ENCODE peak calls at places on chromosomes 1 and 21, in four cellular contexts. One of them, this sample, is unnamed.

GRCh38 chr21:43024737-43025136 is 50.4 kb downstream of the PKNOX1 start:
- DNase-seq in effector memory CD4-positive, alpha-beta T cell: no peak
- DNase-seq in activated T-helper 1 cell treated with anti-CD3 and anti-CD28 coated beads, Interleukin-2, amount 50 U/mL, for 16 hours: no peak
- DNase-seq in cardiac septum: no peak
- DNase-seq in this sample: no peak

GRCh38 chr1:201792534-201793305 is 36.2 kb upstream of the IPO9 start:
- DNase-seq in effector memory CD4-positive, alpha-beta T cell: peak; percentile 26
- DNase-seq in activated T-helper 1 cell treated with anti-CD3 and anti-CD28 coated beads, Interleukin-2, amount 50 U/mL, for 16 hours: peak; percentile 9
- DNase-seq in cardiac septum: peak; percentile 83
- DNase-seq in this sample: peak; percentile 51

GRCh38 chr1:89993541-89993940 is 1.4 kb upstream of the ZNF326 start:
- DNase-seq in effector memory CD4-positive, alpha-beta T cell: no peak
- DNase-seq in activated T-helper 1 cell treated with anti-CD3 and anti-CD28 coated beads, Interleukin-2, amount 50 U/mL, for 16 hours: no peak
- DNase-seq in cardiac septum: no peak
- DNase-seq in this sample: no peak

GRCh38 chr1:220685879-220686278 is 4.3 kb upstream of the C1orf115 start:
- DNase-seq in effector memory CD4-positive, alpha-beta T cell: no peak
- DNase-seq in activated T-helper 1 cell treated with anti-CD3 and anti-CD28 coated beads, Interleukin-2, amount 50 U/mL, for 16 hours: no peak
- DNase-seq in cardiac septum: no peak
- DNase-seq in this sample: no peak

GRCh38 chr1:11857164-11857853 is 1.4 kb downstream of the NPPB start:
- DNase-seq in effector memory CD4-positive, alpha-beta T cell: no peak
- DNase-seq in activated T-helper 1 cell treated with anti-CD3 and anti-CD28 coated beads, Interleukin-2, amount 50 U/mL, for 16 hours: no peak
- DNase-seq in cardiac septum: no peak
- DNase-seq in this sample: no peak

GRCh38 chr1:27392096-27392777 is at the start of gene GPR3:
- DNase-seq in effector memory CD4-positive, alpha-beta T cell: peak; percentile 93
- DNase-seq in activated T-helper 1 cell treated with anti-CD3 and anti-CD28 coated beads, Interleukin-2, amount 50 U/mL, for 16 hours: peak; percentile 91
- DNase-seq in cardiac septum: peak; percentile 94
- DNase-seq in this sample: peak; percentile 93

GRCh38 chr1:145926706-145927072 is 595 bp downstream of the RBM8A start:
- DNase-seq in effector memory CD4-positive, alpha-beta T cell: no peak
- DNase-seq in activated T-helper 1 cell treated with anti-CD3 and anti-CD28 coated beads, Interleukin-2, amount 50 U/mL, for 16 hours: no peak
- DNase-seq in cardiac septum: no peak
- DNase-seq in this sample: peak; percentile 38

GRCh38 chr1:212973899-212974298 is 23.6 kb downstream of the VASH2 start:
- DNase-seq in effector memory CD4-positive, alpha-beta T cell: no peak
- DNase-seq in activated T-helper 1 cell treated with anti-CD3 and anti-CD28 coated beads, Interleukin-2, amount 50 U/mL, for 16 hours: no peak
- DNase-seq in cardiac septum: no peak
- DNase-seq in this sample: no peak

GRCh38 chr1:81158592-81158991 is 642.1 kb upstream of the ADGRL2 start:
- DNase-seq in effector memory CD4-positive, alpha-beta T cell: no peak
- DNase-seq in activated T-helper 1 cell treated with anti-CD3 and anti-CD28 coated beads, Interleukin-2, amount 50 U/mL, for 16 hours: no peak
- DNase-seq in cardiac septum: no peak
- DNase-seq in this sample: no peak

GRCh38 chr1:33375316-33375715 is 54.4 kb upstream of the A3GALT2 start:
- DNase-seq in effector memory CD4-positive, alpha-beta T cell: no peak
- DNase-seq in activated T-helper 1 cell treated with anti-CD3 and anti-CD28 coated beads, Interleukin-2, amount 50 U/mL, for 16 hours: no peak
- DNase-seq in cardiac septum: no peak
- DNase-seq in this sample: no peak

GRCh38 chr1:193909406-193909805 is 723.0 kb upstream of the B3GALT2 start:
- DNase-seq in effector memory CD4-positive, alpha-beta T cell: no peak
- DNase-seq in activated T-helper 1 cell treated with anti-CD3 and anti-CD28 coated beads, Interleukin-2, amount 50 U/mL, for 16 hours: no peak
- DNase-seq in cardiac septum: no peak
- DNase-seq in this sample: no peak

GRCh38 chr1:227889047-227889862 is 58.5 kb downstream of the WNT9A start:
- DNase-seq in effector memory CD4-positive, alpha-beta T cell: no peak
- DNase-seq in activated T-helper 1 cell treated with anti-CD3 and anti-CD28 coated beads, Interleukin-2, amount 50 U/mL, for 16 hours: no peak
- DNase-seq in cardiac septum: peak; percentile 63
- DNase-seq in this sample: no peak

GRCh38 chr1:10818262-10819197 is 22.1 kb upstream of the CASZ1 start:
- DNase-seq in effector memory CD4-positive, alpha-beta T cell: no peak
- DNase-seq in activated T-helper 1 cell treated with anti-CD3 and anti-CD28 coated beads, Interleukin-2, amount 50 U/mL, for 16 hours: no peak
- DNase-seq in cardiac septum: no peak
- DNase-seq in this sample: no peak

GRCh38 chr1:94063379-94063778 is 57.6 kb downstream of the ABCA4 start:
- DNase-seq in effector memory CD4-positive, alpha-beta T cell: no peak
- DNase-seq in activated T-helper 1 cell treated with anti-CD3 and anti-CD28 coated beads, Interleukin-2, amount 50 U/mL, for 16 hours: no peak
- DNase-seq in cardiac septum: no peak
- DNase-seq in this sample: no peak

GRCh38 chr1:243269461-243269801 is 13.6 kb downstream of the SDCCAG8 start:
- DNase-seq in effector memory CD4-positive, alpha-beta T cell: no peak
- DNase-seq in activated T-helper 1 cell treated with anti-CD3 and anti-CD28 coated beads, Interleukin-2, amount 50 U/mL, for 16 hours: no peak
- DNase-seq in cardiac septum: no peak
- DNase-seq in this sample: no peak

GRCh38 chr1:53618218-53619087 is 120.5 kb downstream of the GLIS1 start:
- DNase-seq in effector memory CD4-positive, alpha-beta T cell: no peak
- DNase-seq in activated T-helper 1 cell treated with anti-CD3 and anti-CD28 coated beads, Interleukin-2, amount 50 U/mL, for 16 hours: no peak
- DNase-seq in cardiac septum: peak; percentile 12
- DNase-seq in this sample: no peak

GRCh38 chr1:101152633-101153032 is 84.2 kb upstream of the S1PR1 start:
- DNase-seq in effector memory CD4-positive, alpha-beta T cell: no peak
- DNase-seq in activated T-helper 1 cell treated with anti-CD3 and anti-CD28 coated beads, Interleukin-2, amount 50 U/mL, for 16 hours: no peak
- DNase-seq in cardiac septum: no peak
- DNase-seq in this sample: no peak

GRCh38 chr1:33814166-33814565 is 49.7 kb upstream of the HMGB4 start:
- DNase-seq in effector memory CD4-positive, alpha-beta T cell: no peak
- DNase-seq in activated T-helper 1 cell treated with anti-CD3 and anti-CD28 coated beads, Interleukin-2, amount 50 U/mL, for 16 hours: no peak
- DNase-seq in cardiac septum: no peak
- DNase-seq in this sample: no peak

GRCh38 chr1:74767490-74767889 is 34.5 kb downstream of the TYW3 start:
- DNase-seq in effector memory CD4-positive, alpha-beta T cell: no peak
- DNase-seq in activated T-helper 1 cell treated with anti-CD3 and anti-CD28 coated beads, Interleukin-2, amount 50 U/mL, for 16 hours: no peak
- DNase-seq in cardiac septum: no peak
- DNase-seq in this sample: no peak

GRCh38 chr1:115461526-115461925 is 123.5 kb upstream of the NGF start:
- DNase-seq in effector memory CD4-positive, alpha-beta T cell: no peak
- DNase-seq in activated T-helper 1 cell treated with anti-CD3 and anti-CD28 coated beads, Interleukin-2, amount 50 U/mL, for 16 hours: no peak
- DNase-seq in cardiac septum: no peak
- DNase-seq in this sample: no peak

GRCh38 chr1:201783067-201783466 is 45.9 kb upstream of the IPO9 start:
- DNase-seq in effector memory CD4-positive, alpha-beta T cell: no peak
- DNase-seq in activated T-helper 1 cell treated with anti-CD3 and anti-CD28 coated beads, Interleukin-2, amount 50 U/mL, for 16 hours: no peak
- DNase-seq in cardiac septum: no peak
- DNase-seq in this sample: no peak

GRCh38 chr1:112444269-112444668 is 48.3 kb downstream of the CTTNBP2NL start:
- DNase-seq in effector memory CD4-positive, alpha-beta T cell: no peak
- DNase-seq in activated T-helper 1 cell treated with anti-CD3 and anti-CD28 coated beads, Interleukin-2, amount 50 U/mL, for 16 hours: no peak
- DNase-seq in cardiac septum: no peak
- DNase-seq in this sample: no peak

GRCh38 chr1:110155878-110156522 is 5.7 kb downstream of the SLC6A17 start:
- DNase-seq in effector memory CD4-positive, alpha-beta T cell: peak; percentile 9
- DNase-seq in activated T-helper 1 cell treated with anti-CD3 and anti-CD28 coated beads, Interleukin-2, amount 50 U/mL, for 16 hours: no peak
- DNase-seq in cardiac septum: no peak
- DNase-seq in this sample: peak; percentile 6

GRCh38 chr1:36355811-36356210 is 29.9 kb downstream of the STK40 start:
- DNase-seq in effector memory CD4-positive, alpha-beta T cell: no peak
- DNase-seq in activated T-helper 1 cell treated with anti-CD3 and anti-CD28 coated beads, Interleukin-2, amount 50 U/mL, for 16 hours: no peak
- DNase-seq in cardiac septum: no peak
- DNase-seq in this sample: no peak

GRCh38 chr1:217524787-217525520 is 105.9 kb downstream of the GPATCH2 start:
- DNase-seq in effector memory CD4-positive, alpha-beta T cell: no peak
- DNase-seq in activated T-helper 1 cell treated with anti-CD3 and anti-CD28 coated beads, Interleukin-2, amount 50 U/mL, for 16 hours: no peak
- DNase-seq in cardiac septum: no peak
- DNase-seq in this sample: no peak

GRCh38 chr1:235423214-235423652 is 56.0 kb downstream of the TBCE start:
- DNase-seq in effector memory CD4-positive, alpha-beta T cell: no peak
- DNase-seq in activated T-helper 1 cell treated with anti-CD3 and anti-CD28 coated beads, Interleukin-2, amount 50 U/mL, for 16 hours: no peak
- DNase-seq in cardiac septum: no peak
- DNase-seq in this sample: peak; percentile 18

GRCh38 chr1:71509051-71509595 is 428.3 kb upstream of the ZRANB2 start:
- DNase-seq in effector memory CD4-positive, alpha-beta T cell: no peak
- DNase-seq in activated T-helper 1 cell treated with anti-CD3 and anti-CD28 coated beads, Interleukin-2, amount 50 U/mL, for 16 hours: no peak
- DNase-seq in cardiac septum: no peak
- DNase-seq in this sample: no peak

GRCh38 chr1:99600782-99601181 is 45.1 kb upstream of the PALMD start:
- DNase-seq in effector memory CD4-positive, alpha-beta T cell: no peak
- DNase-seq in activated T-helper 1 cell treated with anti-CD3 and anti-CD28 coated beads, Interleukin-2, amount 50 U/mL, for 16 hours: no peak
- DNase-seq in cardiac septum: no peak
- DNase-seq in this sample: no peak

GRCh38 chr1:145871994-145872411 is 13.1 kb upstream of the PIAS3 start:
- DNase-seq in effector memory CD4-positive, alpha-beta T cell: no peak
- DNase-seq in activated T-helper 1 cell treated with anti-CD3 and anti-CD28 coated beads, Interleukin-2, amount 50 U/mL, for 16 hours: no peak
- DNase-seq in cardiac septum: peak; percentile 85
- DNase-seq in this sample: no peak

GRCh38 chr1:58745086-58745485 is 38.8 kb downstream of the JUN start:
- DNase-seq in effector memory CD4-positive, alpha-beta T cell: no peak
- DNase-seq in activated T-helper 1 cell treated with anti-CD3 and anti-CD28 coated beads, Interleukin-2, amount 50 U/mL, for 16 hours: no peak
- DNase-seq in cardiac septum: no peak
- DNase-seq in this sample: no peak

GRCh38 chr1:160641323-160642280 is 5.2 kb downstream of the SLAMF1 start:
- DNase-seq in effector memory CD4-positive, alpha-beta T cell: no peak
- DNase-seq in activated T-helper 1 cell treated with anti-CD3 and anti-CD28 coated beads, Interleukin-2, amount 50 U/mL, for 16 hours: no peak
- DNase-seq in cardiac septum: no peak
- DNase-seq in this sample: no peak

GRCh38 chr1:226736908-226737818 is 1.9 kb downstream of the ITPKB start:
- DNase-seq in effector memory CD4-positive, alpha-beta T cell: peak; percentile 36
- DNase-seq in activated T-helper 1 cell treated with anti-CD3 and anti-CD28 coated beads, Interleukin-2, amount 50 U/mL, for 16 hours: peak; percentile 45
- DNase-seq in cardiac septum: peak; percentile 77
- DNase-seq in this sample: peak; percentile 73

GRCh38 chr1:33459766-33460543 is 12.5 kb upstream of the ZSCAN20 start:
- DNase-seq in effector memory CD4-positive, alpha-beta T cell: no peak
- DNase-seq in activated T-helper 1 cell treated with anti-CD3 and anti-CD28 coated beads, Interleukin-2, amount 50 U/mL, for 16 hours: no peak
- DNase-seq in cardiac septum: no peak
- DNase-seq in this sample: no peak

GRCh38 chr1:176648556-176648955 is 185.6 kb downstream of the PAPPA2 start:
- DNase-seq in effector memory CD4-positive, alpha-beta T cell: no peak
- DNase-seq in activated T-helper 1 cell treated with anti-CD3 and anti-CD28 coated beads, Interleukin-2, amount 50 U/mL, for 16 hours: no peak
- DNase-seq in cardiac septum: no peak
- DNase-seq in this sample: no peak

This sample was measured in stimulated activated naive CD4-positive, alpha-beta T cell.